ENCODE peak calls at places on chromosomes 11 and 22, in five cellular contexts. C is H1, U is HEK293T, R is NT2/D1, P is GM12878. I is an unnamed sample.

GRCh38 chr11:8722156-8722555 is 39.6 kb downstream of the RPL27A start:
- DNase-seq in C (no peak), P (no peak), R (no peak), U (no peak), I (peak)

GRCh38 chr22:31828739-31829138 is 74.9 kb downstream of the DEPDC5 start:
- DNase-seq in C (no peak), P (peak), U (no peak), R (no peak), I (no peak)

GRCh38 chr11:92667446-92668165 is 301.8 kb upstream of the MTNR1B start:
- DNase-seq in C (peak), R (peak), U (no peak), P (no peak), I (no peak)

GRCh38 chr11:61062181-61062955 is 39.9 kb upstream of the CD5 start:
- DNase-seq in P (no peak), R (no peak), U (no peak), C (no peak), I (no peak)

GRCh38 chr22:46045459-46046298 is 68.7 kb upstream of the WNT7B start:
- DNase-seq in R (no peak), C (no peak), U (no peak), P (no peak), I (no peak)

GRCh38 chr11:120401506-120401905 is 65.3 kb downstream of the ARHGEF12 start:
- DNase-seq in U (no peak), R (no peak), C (no peak), P (no peak), I (no peak)

GRCh38 chr11:127965947-127966668 is 621.2 kb downstream of the ETS1 start:
- DNase-seq in P (no peak), U (no peak), R (no peak), C (no peak), I (no peak)

GRCh38 chr11:128481135-128481534 is 106.2 kb downstream of the ETS1 start:
- DNase-seq in P (no peak), C (no peak), U (no peak), R (no peak), I (no peak)

GRCh38 chr11:44604171-44604581 is 38.7 kb downstream of the CD82 start:
- DNase-seq in R (no peak), U (no peak), P (no peak), C (no peak), I (no peak)

GRCh38 chr22:27348634-27349033 is 452.9 kb downstream of the MN1 start:
- DNase-seq in R (no peak), P (no peak), C (no peak), U (no peak), I (no peak)

GRCh38 chr11:64165842-64166635 is at the start of gene MACROD1:
- DNase-seq in U (peak), C (no peak), P (no peak), R (no peak), I (peak)

GRCh38 chr11:111414267-111414931 is 35.3 kb upstream of the POU2AF1 start:
- DNase-seq in R (no peak), P (peak), U (no peak), C (no peak), I (no peak)

GRCh38 chr11:13261600-13262061 is 16.0 kb upstream of the BMAL1 start:
- DNase-seq in U (no peak), C (no peak), P (no peak), R (no peak), I (no peak)

GRCh38 chr11:45021692-45022130 is 71.0 kb upstream of the TP53I11 start:
- DNase-seq in C (no peak), U (no peak), P (no peak), R (peak), I (no peak)

GRCh38 chr11:21658654-21659193 is 534.2 kb upstream of the ANO5 start:
- DNase-seq in P (no peak), U (no peak), C (no peak), R (no peak), I (no peak)

GRCh38 chr11:115303929-115304328 is 200.3 kb downstream of the CADM1 start:
- DNase-seq in P (no peak), R (no peak), U (no peak), C (no peak), I (no peak)

GRCh38 chr11:65872555-65873279 is at the start of gene EFEMP2:
- DNase-seq in P (no peak), C (no peak), R (no peak), U (no peak), I (no peak)

GRCh38 chr11:39668640-39669039 is 1790.8 kb downstream of the LRRC4C start:
- DNase-seq in U (no peak), C (no peak), R (no peak), P (no peak), I (no peak)

GRCh38 chr11:134032501-134033091 is 36.3 kb upstream of the JAM3 start:
- DNase-seq in P (no peak), U (no peak), R (no peak), C (no peak), I (no peak)

GRCh38 chr11:67006029-67006884 is 16.7 kb upstream of the SYT12 start:
- DNase-seq in U (peak), R (peak), C (no peak), P (no peak), I (peak)

GRCh38 chr22:37179622-37180420 is 8.2 kb downstream of the C1QTNF6 start:
- DNase-seq in C (no peak), R (no peak), P (no peak), U (no peak), I (no peak)

GRCh38 chr11:133955091-133955846 is 1.5 kb downstream of the IGSF9B start:
- DNase-seq in P (no peak), R (no peak), U (no peak), C (no peak), I (no peak)

GRCh38 chr11:9719949-9720646 is 56.2 kb downstream of the SWAP70 start:
- DNase-seq in R (no peak), U (no peak), C (no peak), P (no peak), I (no peak)

GRCh38 chr22:26669060-26669481 is 11.7 kb downstream of the MIAT start:
- DNase-seq in R (no peak), P (no peak), C (no peak), U (peak), I (peak)

GRCh38 chr22:35971418-35972119 is 57.1 kb downstream of the RBFOX2 start:
- DNase-seq in U (peak), R (no peak), P (no peak), C (no peak), I (peak)

GRCh38 chr11:67504950-67505561 is at the start of gene PITPNM1:
- DNase-seq in R (peak), U (peak), C (no peak), P (no peak), I (peak)

GRCh38 chr11:100004541-100004940 is 682.5 kb upstream of the ARHGAP42 start:
- DNase-seq in P (no peak), C (no peak), U (no peak), R (no peak), I (no peak)

GRCh38 chr11:100957499-100957898 is 172.1 kb downstream of the PGR start:
- DNase-seq in P (no peak), U (no peak), C (no peak), R (no peak), I (no peak)

GRCh38 chr11:117915219-117915618 is 14.0 kb downstream of the TMPRSS13 start:
- DNase-seq in C (no peak), P (no peak), U (no peak), R (no peak), I (no peak)

GRCh38 chr11:59158206-59159068 is 13.5 kb upstream of the DTX4 start:
- DNase-seq in R (no peak), C (no peak), U (peak), P (no peak), I (peak)

DNA sequence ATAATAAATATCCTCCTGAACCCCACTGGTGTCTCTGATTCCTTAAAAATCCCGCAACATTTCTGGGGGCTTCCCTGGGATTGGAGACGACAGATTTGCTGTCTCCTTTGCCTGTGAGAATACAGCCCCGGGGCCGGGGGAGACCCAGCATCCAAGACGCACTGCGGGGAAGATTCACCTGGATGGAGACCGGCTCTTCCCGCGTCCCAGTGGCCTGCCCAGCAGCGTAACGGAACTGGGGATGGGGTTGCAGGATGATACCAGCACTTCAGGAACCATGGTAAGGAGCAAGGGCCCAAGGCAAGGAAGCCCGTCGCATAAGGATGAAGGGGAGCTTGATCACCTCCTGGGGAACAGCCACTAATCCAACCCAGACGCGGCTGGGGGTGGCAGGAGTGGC is 53.3 kb upstream of the OR4C15 start:
- DNase-seq in U (no peak), R (no peak), P (no peak), C (no peak), I (no peak)
- TF ChIP-seq SUZ12 in U (no peak), R (no peak), P (no peak), C (no peak), I (no peak)

DNA sequence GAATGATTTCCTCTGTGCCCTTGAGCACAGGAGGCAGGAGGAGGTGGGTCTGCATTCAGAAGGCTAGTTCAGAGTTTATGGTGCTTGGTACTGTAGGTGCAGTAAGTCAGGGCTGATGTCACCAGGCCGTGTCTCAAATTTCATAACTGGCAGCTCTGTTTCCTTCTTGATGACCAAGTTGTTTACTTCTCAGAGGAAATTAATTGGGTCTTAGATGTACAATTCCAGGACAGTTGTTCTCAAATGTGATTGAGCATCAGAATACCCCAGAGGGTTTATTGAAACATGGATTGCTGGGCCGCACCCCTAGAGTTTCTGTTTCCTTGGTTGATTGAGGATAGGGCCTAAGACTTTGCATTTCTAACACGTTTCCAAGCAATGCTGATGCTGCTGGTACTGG is 6.2 kb downstream of the AMOTL1 start:
- DNase-seq in P (no peak), C (no peak), R (no peak), U (no peak), I (no peak)
- TF ChIP-seq SUZ12 in P (no peak), C (no peak), R (no peak), U (no peak), I (no peak)

DNA sequence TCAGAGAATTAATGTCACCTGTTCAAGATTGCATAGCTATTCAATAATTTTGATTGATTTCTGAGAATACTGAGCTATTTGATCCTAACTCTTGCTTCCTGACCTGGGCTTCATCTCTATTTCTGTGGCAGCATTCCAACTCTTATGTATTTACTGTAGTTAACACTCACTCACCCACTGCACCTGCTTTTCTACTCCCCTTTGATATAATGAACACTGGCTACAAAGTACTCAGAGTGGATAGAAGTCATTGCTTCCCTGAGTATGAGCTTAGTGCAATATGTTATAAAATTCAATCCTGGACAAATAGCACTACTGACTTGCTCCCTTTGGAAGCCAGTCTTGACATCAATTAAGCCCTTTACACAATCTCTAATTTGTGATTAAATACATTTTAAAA is 117.2 kb downstream of the APIP start:
- DNase-seq in P (no peak), R (no peak), C (no peak), U (no peak), I (no peak)
- TF ChIP-seq SUZ12 in P (no peak), R (no peak), C (no peak), U (no peak), I (no peak)

GRCh38 chr11:70842701-70843100 is 409.7 kb downstream of the SHANK2 start:
- DNase-seq in P (no peak), C (no peak), R (no peak), U (no peak), I (no peak)

GRCh38 chr11:70842256-70842655 is 410.1 kb downstream of the SHANK2 start:
- DNase-seq in C (no peak), R (no peak), U (no peak), P (no peak), I (no peak)

GRCh38 chr11:70845761-70846160 is 406.6 kb downstream of the SHANK2 start:
- DNase-seq in R (no peak), C (no peak), U (no peak), P (no peak), I (no peak)

GRCh38 chr11:70843906-70844305 is 408.5 kb downstream of the SHANK2 start:
- DNase-seq in P (no peak), R (no peak), U (no peak), C (no peak), I (no peak)

GRCh38 chr11:70844387-70844786 is 408.0 kb downstream of the SHANK2 start:
- DNase-seq in C (no peak), U (no peak), P (no peak), R (no peak), I (no peak)
- TF ChIP-seq SUZ12 in C (no peak), U (no peak), P (no peak), R (no peak), I (no peak)

GRCh38 chr11:46271875-46272815 is 5.3 kb upstream of the CREB3L1 start:
- DNase-seq in U (no peak), P (no peak), R (no peak), C (no peak), I (no peak)
- TF ChIP-seq SUZ12 in U (no peak), P (no peak), R (no peak), C (no peak), I (no peak)

GRCh38 chr11:488992-489391 is 18.1 kb downstream of the RNH1 start:
- DNase-seq in U (no peak), P (no peak), C (no peak), R (no peak), I (no peak)
- TF ChIP-seq SUZ12 in U (no peak), P (no peak), C (no peak), R (no peak), I (no peak)